ENCODE peak calls at places on chromosomes 12 and 14, in four cellular contexts. A is HepG2, Q is H1, B is K562. R is an unnamed sample.
A peak's percentile ranks its signal among the peaks of the same experiment; 100 is the strongest.

GRCh38 chr12:49389092-49389703 is 21.9 kb downstream of the SPATS2 start:
- DNase-seq in Q (peak; percentile 90), B (no peak), A (no peak), R (no peak)

GRCh38 chr12:2641209-2641608 is 153.6 kb upstream of the FKBP4 start:
- DNase-seq in Q (peak; percentile 79), B (peak; percentile 41), A (no peak), R (peak; percentile 78)

GRCh38 chr12:29073631-29074239 is 75.3 kb upstream of the FAR2 start:
- DNase-seq in Q (no peak), A (peak; percentile 13), B (peak; percentile 10), R (peak; percentile 67)

GRCh38 chr12:132711169-132711843 is 664 bp downstream of the PGAM5 start:
- DNase-seq in B (peak; percentile 44), Q (peak; percentile 72), A (no peak), R (peak; percentile 40)

GRCh38 chr12:75913502-75914110 is 118.0 kb downstream of the PHLDA1 start:
- DNase-seq in Q (no peak), B (peak; percentile 11), A (no peak), R (no peak)

GRCh38 chr14:94827711-94828505 is 58.0 kb upstream of the GSC start:
- DNase-seq in Q (no peak), A (no peak), B (no peak), R (no peak)

GRCh38 chr12:11727133-11727664 is 77.7 kb downstream of the ETV6 start:
- DNase-seq in A (peak; percentile 56), B (no peak), Q (no peak), R (no peak)

GRCh38 chr12:75792687-75793086 is 238.9 kb downstream of the PHLDA1 start:
- DNase-seq in Q (no peak), A (no peak), B (no peak), R (no peak)

GRCh38 chr14:65346895-65347294 is 65.6 kb upstream of the FUT8 start:
- DNase-seq in B (no peak), A (no peak), Q (no peak), R (no peak)

GRCh38 chr12:125143491-125143890 is 78.3 kb downstream of the AACS start:
- DNase-seq in Q (no peak), B (no peak), A (no peak), R (peak; percentile 38)

GRCh38 chr14:100333867-100334266 is 10.7 kb downstream of the SLC25A47 start:
- DNase-seq in B (no peak), A (no peak), Q (no peak), R (no peak)

GRCh38 chr12:24500466-24501232 is 448.3 kb downstream of the BCAT1 start:
- DNase-seq in B (no peak), A (no peak), Q (no peak), R (no peak)

GRCh38 chr14:90965765-90966164 is 94.7 kb downstream of the RPS6KA5 start:
- DNase-seq in Q (no peak), B (no peak), A (no peak), R (no peak)

GRCh38 chr14:36221097-36221496 is 44.6 kb upstream of the PTCSC3 start:
- DNase-seq in Q (no peak), B (no peak), A (no peak), R (no peak)

GRCh38 chr14:64684091-64684490 is 20.1 kb upstream of the PLEKHG3 start:
- DNase-seq in Q (no peak), A (peak; percentile 25), B (no peak), R (no peak)

GRCh38 chr12:130549361-130549760 is 166.7 kb downstream of the RIMBP2 start:
- DNase-seq in A (no peak), Q (no peak), B (no peak), R (no peak)

GRCh38 chr12:96061864-96062453 is 26.6 kb upstream of the LTA4H start:
- DNase-seq in Q (peak; percentile 72), B (peak; percentile 59), A (peak; percentile 54), R (peak; percentile 90)

GRCh38 chr12:109870648-109871047 is 9.7 kb downstream of the GLTP start:
- DNase-seq in B (no peak), A (no peak), Q (no peak), R (peak; percentile 22)

GRCh38 chr14:103512701-103513611 is 9.7 kb downstream of the CKB start:
- DNase-seq in A (no peak), Q (no peak), B (no peak), R (peak; percentile 28)

GRCh38 chr12:50517456-50518048 is 12.8 kb downstream of the DIP2B start:
- DNase-seq in Q (no peak), B (no peak), A (peak; percentile 52), R (peak; percentile 74)

GRCh38 chr14:100292301-100292775 is 13.9 kb downstream of the SLC25A29 start:
- DNase-seq in B (no peak), A (no peak), Q (no peak), R (no peak)

GRCh38 chr12:57226588-57227314 is 2.8 kb upstream of the SHMT2 start:
- DNase-seq in B (peak; percentile 52), A (no peak), Q (peak; percentile 75), R (no peak)

GRCh38 chr14:75979071-75979571 is 2.7 kb downstream of the TGFB3 start:
- DNase-seq in A (no peak), B (peak; percentile 17), Q (peak; percentile 74), R (no peak)

GRCh38 chr14:54857830-54858269 is 44.8 kb downstream of the GCH1 start:
- DNase-seq in A (no peak), Q (no peak), B (no peak), R (no peak)

GRCh38 chr14:67335781-67336180 is 23.8 kb downstream of the ATP6V1D start:
- DNase-seq in A (peak; percentile 56), Q (no peak), B (peak; percentile 7), R (peak; percentile 19)

GRCh38 chr14:77615231-77616132 is 955 bp downstream of the SPTLC2 start:
- DNase-seq in Q (no peak), B (no peak), A (no peak), R (peak; percentile 63)

GRCh38 chr14:54591461-54592245 is 24.7 kb downstream of the SAMD4A start:
- DNase-seq in A (no peak), B (no peak), Q (no peak), R (no peak)

GRCh38 chr14:77276959-77277358 is 6.0 kb upstream of the NGB start:
- DNase-seq in Q (no peak), B (no peak), A (no peak), R (no peak)

GRCh38 chr14:66508846-66509621 is 1.1 kb downstream of the GPHN start:
- DNase-seq in B (peak; percentile 19), Q (peak; percentile 67), A (no peak), R (peak; percentile 44)

GRCh38 chr12:113041560-113041959 is 15.0 kb upstream of the DTX1 start:
- DNase-seq in Q (no peak), A (no peak), B (no peak), R (no peak)

GRCh38 chr12:113043240-113043639 is 13.3 kb upstream of the DTX1 start:
- DNase-seq in Q (no peak), A (no peak), B (no peak), R (no peak)

GRCh38 chr12:113048716-113049127 is 7.8 kb upstream of the DTX1 start:
- DNase-seq in A (peak; percentile 40), B (peak; percentile 80), Q (no peak), R (peak; percentile 49)

GRCh38 chr12:113040722-113041168 is 15.8 kb upstream of the DTX1 start:
- DNase-seq in B (no peak), A (peak; percentile 32), Q (no peak), R (peak; percentile 72)

GRCh38 chr12:113044516-113044915 is 12.0 kb upstream of the DTX1 start:
- DNase-seq in B (no peak), A (no peak), Q (no peak), R (no peak)
- TF ChIP-seq JUN in B (no peak), A (no peak), Q (no peak), R (no peak)

GRCh38 chr12:127106723-127107122 is 1160.2 kb upstream of the TMEM132C start:
- DNase-seq in A (no peak), B (no peak), Q (no peak), R (no peak)
- H3K27me3 ChIP-seq in A (no peaks in the 10 kb centered on the region), B (no peaks in the 10 kb centered on the region), Q (no peaks in the 10 kb centered on the region), R (no peaks in the 10 kb centered on the region)

GRCh38 chr12:127271776-127272175 is 995.2 kb upstream of the TMEM132C start:
- DNase-seq in A (no peak), Q (no peak), B (no peak), R (no peak)

GRCh38 chr12:127272864-127273263 is 994.1 kb upstream of the TMEM132C start:
- DNase-seq in Q (no peak), A (no peak), B (no peak), R (no peak)

GRCh38 chr12:127268121-127268520 is 998.8 kb upstream of the TMEM132C start:
- DNase-seq in A (no peak), Q (no peak), B (no peak), R (no peak)

GRCh38 chr12:127267128-127267527 is 999.8 kb upstream of the TMEM132C start:
- DNase-seq in B (no peak), A (no peak), Q (no peak), R (no peak)

DNA sequence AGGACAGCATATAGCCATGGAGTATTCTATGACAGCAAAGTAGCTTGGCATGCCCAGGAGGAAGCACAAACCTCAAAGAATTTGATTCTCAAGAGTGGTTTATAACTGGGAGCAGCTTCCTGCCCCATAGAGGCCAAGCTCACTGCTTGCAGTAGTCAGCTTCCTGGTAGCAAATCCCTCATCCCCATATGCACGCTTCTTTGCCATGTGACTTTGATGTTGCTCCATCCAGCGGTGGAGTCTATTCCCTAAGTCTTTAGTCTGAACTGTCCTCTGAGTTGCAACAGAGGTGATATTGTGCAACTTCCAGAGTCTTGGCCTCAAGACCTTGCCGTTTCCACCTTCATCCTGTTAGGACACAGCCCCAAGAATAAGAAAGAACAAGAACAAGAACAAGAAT is 996.8 kb upstream of the TMEM132C start:
- DNase-seq in B (no peak), A (no peak), Q (no peak), R (no peak)
- TF ChIP-seq JUN in B (no peak), A (no peak), Q (no peak), R (no peak)

DNA sequence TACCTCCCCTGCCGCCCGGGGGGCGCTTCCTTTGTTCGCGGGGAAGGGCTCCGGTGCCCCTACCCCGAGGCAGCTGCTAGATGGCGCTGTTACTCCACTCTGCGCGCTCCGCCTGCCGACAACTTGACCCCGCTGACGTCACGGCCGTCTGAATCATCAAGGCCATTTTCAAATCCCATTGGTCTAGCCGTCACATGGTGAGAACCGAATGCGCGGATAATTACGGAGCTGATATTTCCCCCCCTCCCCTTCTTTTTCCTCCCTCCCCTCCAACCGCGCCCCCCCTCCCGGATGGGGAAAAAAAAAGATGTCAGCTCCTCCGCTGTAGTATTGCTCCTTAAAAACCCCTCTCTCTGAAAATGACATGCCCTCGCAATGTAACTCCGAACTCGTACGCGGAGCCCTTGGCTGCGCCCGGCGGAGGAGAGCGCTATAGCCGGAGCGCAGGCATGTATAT is at the start of gene HOXC10:
- DNase-seq in Q (peak; percentile 93), B (peak; percentile 93), A (peak; percentile 53), R (peak; percentile 71)
- H3K27me3 ChIP-seq in Q (peaks cover 92% of the 10 kb centered on the region), B (peaks cover 23% of the 10 kb centered on the region), A (peaks cover 6% of the 10 kb centered on the region), R (peaks cover 89% of the 10 kb centered on the region)

GRCh38 chr12:120066341-120066740 is 50.2 kb downstream of the RAB35 start:
- DNase-seq in B (no peak), Q (no peak), A (no peak), R (no peak)
- TF ChIP-seq JUN in B (no peak), Q (no peak), A (no peak), R (no peak)

GRCh38 chr14:23578560-23579310 is at the start of gene JPH4:
- DNase-seq in Q (peak; percentile 77), A (no peak), B (no peak), R (no peak)
- H3K27me3 ChIP-seq in Q (peaks cover 17% of the 10 kb centered on the region), A (no peaks in the 10 kb centered on the region), B (no peaks in the 10 kb centered on the region), R (peaks cover 34% of the 10 kb centered on the region)

R was measured in endothelial cell of umbilical vein.